ENCODE peak calls at places on chromosome 5, in nine cellular contexts. E is DMS153; Y is activated naive CD8-positive, alpha-beta T cell treated with anti-CD3 and anti-CD28 coated beads, Interleukin-2, amount 50 U/mL, for 24 hours; D is A673; C is activated CD4-positive, alpha-beta T cell treated with anti-CD3 and anti-CD28 coated beads for 24 hours; Z is GM12891; S is GM03348; O is adrenal gland; P is H54. V is an unnamed sample.

GRCh38 chr5:44828719-44829118 is 20.0 kb downstream of the MRPS30 start:
- DNase-seq in O (no peak), Z (no peak), S (no peak), Y (no peak), P (no peak), E (no peak), C (no peak), D (no peak), V (no peak)

GRCh38 chr5:40841068-40841805 is at the start of gene CARD6:
- DNase-seq in O (peak), C (no peak), Y (no peak), S (peak), Z (no peak), D (peak), P (peak), E (peak), V (no peak)

GRCh38 chr5:131279209-131279608 is 15.4 kb downstream of the CDC42SE2 start:
- DNase-seq in Y (no peak), C (no peak), Z (no peak), S (no peak), P (no peak), O (no peak), D (no peak), E (no peak), V (no peak)

GRCh38 chr5:134451618-134452505 is 40.2 kb upstream of the CDKN2AIPNL start:
- DNase-seq in D (peak), E (no peak), C (no peak), O (peak), Y (no peak), S (peak), P (peak), Z (no peak), V (peak)

GRCh38 chr5:172335721-172336120 is 52.2 kb upstream of the UBTD2 start:
- DNase-seq in C (no peak), D (no peak), E (no peak), S (no peak), Y (no peak), O (no peak), P (no peak), Z (no peak), V (no peak)

GRCh38 chr5:72692273-72692672 is 124.2 kb upstream of the TNPO1 start:
- DNase-seq in Z (no peak), P (no peak), Y (no peak), D (no peak), S (peak), C (no peak), E (peak), O (no peak), V (no peak)

GRCh38 chr5:106584268-106584667 is 1086.5 kb downstream of the EFNA5 start:
- DNase-seq in S (no peak), Z (no peak), E (no peak), C (no peak), O (no peak), D (peak), Y (no peak), P (no peak), V (no peak)

GRCh38 chr5:1116109-1116735 is 4.4 kb upstream of the SLC12A7 start:
- DNase-seq in Y (no peak), O (no peak), Z (no peak), E (no peak), C (no peak), S (no peak), D (no peak), P (no peak), V (no peak)

GRCh38 chr5:81749186-81749561 is 1.7 kb downstream of the SSBP2 start:
- DNase-seq in S (no peak), E (no peak), Z (no peak), Y (peak), O (no peak), P (no peak), C (no peak), D (no peak), V (peak)

GRCh38 chr5:14447958-14448881 is 133.4 kb upstream of the OTULINL start:
- DNase-seq in E (no peak), O (peak), S (no peak), Y (no peak), P (no peak), D (peak), C (no peak), Z (no peak), V (no peak)

GRCh38 chr5:179974281-179974945 is 66.7 kb upstream of the TBC1D9B start:
- DNase-seq in D (no peak), C (no peak), Z (no peak), O (no peak), Y (no peak), P (no peak), E (peak), S (no peak), V (no peak)

GRCh38 chr5:64690417-64691151 is at the start of gene SHISAL2B:
- DNase-seq in D (peak), C (no peak), E (no peak), O (no peak), Y (peak), S (peak), Z (peak), P (no peak), V (peak)

GRCh38 chr5:10715605-10716004 is 45.4 kb downstream of the DAP start:
- DNase-seq in C (no peak), O (no peak), D (no peak), Y (no peak), P (no peak), S (no peak), E (no peak), Z (no peak), V (no peak)

GRCh38 chr5:59095480-59095879 is 512.6 kb downstream of the RAB3C start:
- DNase-seq in C (no peak), Y (no peak), E (no peak), O (no peak), S (no peak), D (no peak), P (no peak), Z (no peak), V (no peak)

GRCh38 chr5:168047043-168047668 is 244.3 kb upstream of the WWC1 start:
- DNase-seq in O (peak), C (no peak), E (peak), D (peak), S (peak), Z (no peak), Y (peak), P (peak), V (peak)

GRCh38 chr5:1557114-1557873 is 33.5 kb upstream of the LPCAT1 start:
- DNase-seq in D (no peak), P (no peak), Y (no peak), Z (no peak), S (no peak), C (no peak), O (no peak), E (no peak), V (no peak)

GRCh38 chr5:65262590-65263189 is 219.0 kb downstream of the ADAMTS6 start:
- DNase-seq in C (no peak), D (peak), O (peak), S (peak), E (no peak), P (peak), Y (no peak), Z (no peak), V (peak)

GRCh38 chr5:140734354-140734753 is 34.1 kb downstream of the ZMAT2 start:
- DNase-seq in Z (no peak), S (peak), O (no peak), C (no peak), Y (no peak), E (no peak), D (peak), P (no peak), V (no peak)

GRCh38 chr5:150044334-150044681 is 42.0 kb downstream of the CSF1R start:
- DNase-seq in E (no peak), S (no peak), P (no peak), D (peak), Y (no peak), Z (no peak), C (no peak), O (peak), V (no peak)

GRCh38 chr5:87076931-87077330 is 190.8 kb upstream of the RASA1 start:
- DNase-seq in E (no peak), O (no peak), Y (no peak), P (no peak), S (no peak), Z (no peak), D (no peak), C (no peak), V (no peak)

GRCh38 chr5:145293716-145294115 is 541.4 kb downstream of the PRELID2 start:
- DNase-seq in P (no peak), Z (no peak), Y (no peak), C (no peak), S (no peak), D (no peak), O (no peak), E (no peak), V (no peak)

V was measured in testis.